ENCODE peak calls at places on chromosomes 7 and 10, in nine cellular contexts. U, I, W, G, M, X, V, P and C are unnamed samples.

GRCh38 chr10:5813341-5814109 is at the start of gene GDI2:
- DNase-seq in W (peak; percentile 95), M (peak; percentile 96), V (peak; percentile 90), U (peak; percentile 96), X (peak; percentile 81), G (peak; percentile 97), I (peak; percentile 99), P (peak; percentile 97), C (peak; percentile 99)

GRCh38 chr7:140358771-140359095 is 39.6 kb downstream of the SLC37A3 start:
- DNase-seq in G (no peak), P (no peak), V (no peak), M (peak; percentile 7), X (peak; percentile 12), I (no peak), W (no peak), U (no peak), C (no peak)

GRCh38 chr7:107816053-107816566 is 13.1 kb upstream of the SLC26A3 start:
- DNase-seq in X (no peak), G (no peak), M (no peak), U (no peak), W (no peak), P (no peak), I (no peak), V (no peak), C (no peak)

GRCh38 chr7:28926871-28927597 is 31.1 kb downstream of the TRIL start:
- DNase-seq in V (peak; percentile 73), X (peak; percentile 82), W (peak; percentile 81), G (peak; percentile 78), U (peak; percentile 77), P (peak; percentile 76), I (peak; percentile 66), M (peak; percentile 59), C (peak; percentile 95)

GRCh38 chr7:76278540-76278939 is 23.9 kb upstream of the HSPB1 start:
- DNase-seq in X (no peak), V (no peak), G (no peak), P (no peak), U (no peak), M (no peak), I (no peak), W (no peak), C (peak; percentile 71)

GRCh38 chr10:121811386-121811785 is 116.4 kb downstream of the ATE1 start:
- DNase-seq in P (no peak), V (no peak), W (no peak), U (no peak), X (no peak), I (no peak), M (no peak), G (no peak), C (no peak)

GRCh38 chr7:2541291-2542010 is 13.9 kb downstream of the BRAT1 start:
- DNase-seq in G (peak; percentile 76), W (no peak), U (peak; percentile 41), X (no peak), I (no peak), M (no peak), V (no peak), P (no peak), C (no peak)

GRCh38 chr7:130461256-130461655 is 20.4 kb upstream of the CEP41 start:
- DNase-seq in W (no peak), V (no peak), P (no peak), X (no peak), U (no peak), M (no peak), I (no peak), G (no peak), C (no peak)

GRCh38 chr7:27095897-27096755 is at the start of gene HOXA1:
- DNase-seq in I (peak; percentile 92), W (peak; percentile 76), X (no peak), M (peak; percentile 77), U (peak; percentile 86), V (peak; percentile 80), G (peak; percentile 90), P (peak; percentile 54), C (peak; percentile 96)

GRCh38 chr10:9189448-9189847 is 1135.0 kb downstream of the GATA3 start:
- DNase-seq in I (no peak), P (no peak), U (no peak), W (no peak), M (no peak), G (no peak), V (no peak), X (no peak), C (no peak)

GRCh38 chr7:34718867-34719266 is 60.8 kb downstream of the NPSR1 start:
- DNase-seq in I (no peak), G (no peak), U (no peak), X (no peak), P (no peak), V (no peak), M (no peak), W (no peak), C (no peak)

GRCh38 chr7:112546723-112547513 is 66.1 kb downstream of the LSMEM1 start:
- DNase-seq in X (no peak), W (no peak), U (no peak), G (peak; percentile 58), V (no peak), P (no peak), I (no peak), M (no peak), C (no peak)

GRCh38 chr10:77201135-77202111 is 436.2 kb downstream of the KCNMA1 start:
- DNase-seq in W (peak; percentile 54), V (no peak), I (no peak), X (no peak), P (no peak), U (no peak), G (no peak), M (no peak), C (no peak)

GRCh38 chr7:140215281-140215680 is 38.5 kb upstream of the KDM7A start:
- DNase-seq in G (no peak), X (peak; percentile 21), U (no peak), P (no peak), V (no peak), W (no peak), I (no peak), M (no peak), C (no peak)

GRCh38 chr7:135519871-135520270 is 10.0 kb upstream of the CNOT4 start:
- DNase-seq in I (no peak), W (no peak), G (no peak), U (no peak), V (no peak), M (no peak), X (no peak), P (no peak), C (no peak)

GRCh38 chr10:34613491-34613890 is 201.6 kb downstream of the PARD3 start:
- DNase-seq in M (no peak), W (no peak), P (no peak), G (no peak), V (no peak), X (no peak), I (no peak), U (no peak), C (no peak)

GRCh38 chr7:34322841-34323240 is 335.2 kb upstream of the NPSR1 start:
- DNase-seq in M (no peak), G (no peak), X (no peak), W (no peak), V (no peak), U (no peak), I (no peak), P (no peak), C (no peak)

GRCh38 chr7:134991469-134992339 is 5.4 kb downstream of the AGBL3 start:
- DNase-seq in V (no peak), X (no peak), I (no peak), G (no peak), U (no peak), M (no peak), P (no peak), W (no peak), C (no peak)

GRCh38 chr10:124587811-124588211 is 126.2 kb downstream of the LHPP start:
- DNase-seq in P (no peak), X (no peak), G (peak; percentile 63), I (peak; percentile 42), M (no peak), W (no peak), V (no peak), U (no peak), C (no peak)

GRCh38 chr7:16697507-16698199 is 51.7 kb downstream of the BZW2 start:
- DNase-seq in P (no peak), G (no peak), U (no peak), X (peak; percentile 21), W (no peak), I (no peak), V (no peak), M (no peak), C (no peak)

GRCh38 chr7:16698200-16698910 is 52.4 kb downstream of the BZW2 start:
- DNase-seq in X (no peak), I (no peak), V (no peak), G (no peak), P (no peak), U (no peak), M (no peak), W (no peak), C (no peak)

GRCh38 chr7:16702433-16702832 is 51.1 kb upstream of the TSPAN13 start:
- DNase-seq in V (no peak), G (no peak), I (no peak), W (no peak), M (no peak), P (no peak), X (no peak), U (no peak), C (no peak)
- H3K27ac ChIP-seq in V (no peak overlapping the region), G (no peak overlapping the region), I (no peak overlapping the region), W (no peak overlapping the region), M (no peak overlapping the region), P (no peak overlapping the region), X (no peak overlapping the region), U (no peak overlapping the region), C (no peak overlapping the region)

GRCh38 chr10:100748251-100749058 is 3.1 kb downstream of the PAX2 start:
- DNase-seq in P (no peak), G (no peak), U (no peak), W (no peak), I (peak; percentile 48), X (no peak), M (no peak), V (no peak), C (no peak)
- H3K4me3 ChIP-seq in P (no peak overlapping the region), G (no peak overlapping the region), U (no peak overlapping the region), W (no peak overlapping the region), I (no peak overlapping the region), X (no peak overlapping the region), M (no peak overlapping the region), V (no peak overlapping the region), C (no peak overlapping the region)

DNA sequence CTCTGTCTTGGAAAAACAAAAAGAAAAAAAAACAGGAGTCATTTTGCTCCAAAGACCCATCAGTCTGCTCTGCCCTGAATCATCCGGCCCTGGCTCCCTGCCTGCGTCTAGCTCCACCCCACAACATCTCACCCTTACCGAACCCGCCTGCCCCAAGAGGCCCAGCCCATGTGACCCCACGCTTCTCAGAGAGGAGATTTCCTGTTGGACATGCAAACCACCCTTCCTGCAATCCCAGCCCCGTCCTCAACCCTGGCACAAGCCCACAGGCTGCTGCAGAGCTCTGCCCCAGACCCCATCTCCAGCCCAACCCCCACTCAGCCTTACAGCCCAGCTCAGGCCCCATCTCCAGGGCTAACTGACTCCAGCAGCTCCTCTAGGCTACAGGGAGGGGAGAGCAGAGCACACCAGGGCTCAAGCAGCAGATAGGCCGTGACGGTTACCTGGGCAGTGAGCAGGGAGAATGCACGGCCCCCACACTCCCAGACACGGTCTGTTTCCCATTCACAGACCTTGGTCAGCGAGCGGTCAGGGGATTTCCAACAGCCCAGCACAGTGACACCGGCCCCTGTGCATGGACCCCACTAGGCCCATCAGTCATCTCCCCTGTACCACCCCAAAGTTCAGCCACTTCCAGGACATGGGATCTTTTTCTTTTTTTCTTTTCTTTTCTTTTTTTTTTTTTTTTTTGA is 69.9 kb upstream of the GTF2I start:
- DNase-seq in M (no peak), U (peak; percentile 84), I (peak; percentile 73), V (no peak), X (peak; percentile 79), G (peak; percentile 90), W (peak; percentile 89), P (peak; percentile 91), C (peak; percentile 81)
- H3K27ac ChIP-seq in M (no peak overlapping the region), U (peak overlapping the region; percentile 56), I (peak overlapping the region; percentile 27), V (peak overlapping the region; percentile 83), X (peak overlapping the region; percentile 43), G (peak overlapping the region; percentile 51), W (peak overlapping the region; percentile 66), P (peak overlapping the region; percentile 54), C (no peak overlapping the region)

GRCh38 chr7:104986623-104987259 is 27.3 kb upstream of the KMT2E start:
- DNase-seq in V (no peak), X (no peak), I (no peak), M (no peak), G (no peak), P (no peak), U (no peak), W (no peak), C (peak; percentile 67)
- H3K4me3 ChIP-seq in V (no peak overlapping the region), X (no peak overlapping the region), I (no peak overlapping the region), M (no peak overlapping the region), G (no peak overlapping the region), P (no peak overlapping the region), U (no peak overlapping the region), W (no peak overlapping the region), C (peak overlapping the region; percentile 71)